ENCODE peak calls at places on chromosomes 3 and 15, in six cellular contexts. R is IMR-90, K is left lung, D is HFF-Myc, J is uterus, E is mammary epithelial cell. W is an unnamed sample.

GRCh38 chr3:51646091-51646490 is 25.0 kb upstream of the TEX264 start:
- DNase-seq in R (peak; percentile 34), J (no peak), K (no peak), D (no peak), E (no peak), W (no peak)

GRCh38 chr3:100759162-100759561 is 49.9 kb downstream of the TFG start:
- DNase-seq in K (no peak), D (no peak), E (no peak), R (no peak), J (no peak), W (no peak)

GRCh38 chr3:152365766-152366593 is 97.3 kb downstream of the MBNL1 start:
- DNase-seq in R (peak; percentile 59), J (no peak), D (no peak), K (no peak), E (peak; percentile 51), W (no peak)

GRCh38 chr3:51357856-51358255 is 27.2 kb upstream of the MANF start:
- DNase-seq in J (no peak), D (no peak), K (no peak), E (no peak), R (no peak), W (no peak)

GRCh38 chr3:159637895-159638542 is 350.6 kb upstream of the IL12A start:
- DNase-seq in K (no peak), J (no peak), E (no peak), R (peak; percentile 79), D (no peak), W (no peak)

GRCh38 chr15:61839541-61839940 is 220.7 kb downstream of the VPS13C start:
- DNase-seq in D (no peak), R (peak; percentile 20), J (no peak), E (peak; percentile 23), K (no peak), W (no peak)

GRCh38 chr15:33757505-33758211 is 210.6 kb upstream of the CHRM5 start:
- DNase-seq in E (no peak), R (no peak), J (no peak), D (no peak), K (no peak), W (no peak)

GRCh38 chr15:48190932-48191573 is 412 bp upstream of the CTXN2 start:
- DNase-seq in R (peak; percentile 72), K (peak; percentile 62), J (peak; percentile 32), E (peak; percentile 60), D (peak; percentile 20), W (no peak)

GRCh38 chr3:42264399-42265058 is 1.5 kb downstream of the CCK start:
- DNase-seq in J (no peak), K (peak; percentile 44), R (peak; percentile 16), D (no peak), E (no peak), W (no peak)

GRCh38 chr3:72245183-72245811 is 460.3 kb upstream of the PROK2 start:
- DNase-seq in D (no peak), E (no peak), R (no peak), J (peak; percentile 60), K (no peak), W (no peak)

GRCh38 chr3:10432931-10433330 is 72.5 kb downstream of the ATP2B2 start:
- DNase-seq in E (no peak), K (no peak), J (no peak), R (peak; percentile 21), D (no peak), W (no peak)

GRCh38 chr3:45760878-45761711 is 35.2 kb downstream of the SLC6A20 start:
- DNase-seq in R (peak; percentile 76), K (no peak), D (peak; percentile 20), J (peak; percentile 58), E (peak; percentile 26), W (no peak)

GRCh38 chr3:14467723-14468620 is 65.6 kb downstream of the SLC6A6 start:
- DNase-seq in E (no peak), D (no peak), K (no peak), J (peak; percentile 54), R (peak; percentile 46), W (no peak)

GRCh38 chr3:174208161-174208560 is 651.0 kb upstream of the NAALADL2 start:
- DNase-seq in D (no peak), E (no peak), K (no peak), J (no peak), R (no peak), W (no peak)

GRCh38 chr3:58383476-58383875 is 50.2 kb downstream of the PDHB start:
- DNase-seq in R (peak; percentile 58), K (no peak), J (no peak), E (peak; percentile 68), D (no peak), W (no peak)

GRCh38 chr3:51539291-51539891 is 872 bp downstream of the RAD54L2 start:
- DNase-seq in D (no peak), R (peak; percentile 85), K (peak; percentile 32), E (peak; percentile 70), J (no peak), W (no peak)

GRCh38 chr3:160968731-160969130 is 136.4 kb downstream of the B3GALNT1 start:
- DNase-seq in D (peak; percentile 25), R (peak; percentile 0), E (no peak), J (no peak), K (no peak), W (no peak)

GRCh38 chr15:61227269-61228024 is 1.7 kb downstream of the RORA start:
- DNase-seq in R (peak; percentile 50), D (peak; percentile 17), K (no peak), E (peak; percentile 52), J (peak; percentile 34), W (no peak)

GRCh38 chr3:189132125-189132744 is 39.5 kb upstream of the TPRG1 start:
- DNase-seq in J (peak; percentile 56), E (peak; percentile 84), D (peak; percentile 69), K (peak; percentile 60), R (peak; percentile 82), W (peak; percentile 76)

GRCh38 chr3:163490119-163490518 is 1588.2 kb downstream of the SI start:
- DNase-seq in K (no peak), R (no peak), J (no peak), D (no peak), E (peak; percentile 19), W (no peak)
- TF ChIP-seq CTCF in K (peak; percentile 24), R (peak; percentile 16), J (no peak), D (peak; percentile 40), E (peak; percentile 84), W (no peak)

GRCh38 chr3:84820126-84820525 is 138.7 kb upstream of the CADM2 start:
- DNase-seq in J (no peak), E (no peak), K (no peak), D (no peak), R (no peak), W (no peak)

GRCh38 chr3:84825817-84826216 is 133.0 kb upstream of the CADM2 start:
- DNase-seq in E (no peak), K (no peak), J (no peak), D (no peak), R (no peak), W (no peak)

DNA sequence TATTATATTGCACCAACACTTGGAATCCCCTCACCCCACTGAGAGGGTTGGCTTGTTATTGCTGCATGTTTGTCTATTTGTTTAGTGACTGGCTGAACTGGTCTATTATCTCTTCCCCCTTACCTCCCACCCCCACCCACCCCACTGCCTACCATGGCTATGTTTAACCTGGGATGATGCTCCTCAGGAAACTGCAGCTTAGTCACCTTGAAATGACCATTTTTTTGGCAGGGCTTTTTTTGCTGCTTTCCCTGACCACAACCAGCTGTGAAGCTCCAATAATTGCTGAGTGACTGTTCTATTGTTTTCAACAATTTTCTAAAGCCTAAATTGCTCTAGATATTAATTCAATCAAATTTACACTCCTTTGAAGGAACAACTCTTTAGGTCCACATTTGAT is 137.9 kb upstream of the CADM2 start:
- DNase-seq in J (no peak), D (no peak), E (no peak), R (no peak), K (no peak), W (no peak)
- TF ChIP-seq CTCF in J (no peak), D (no peak), E (no peak), R (no peak), K (no peak), W (no peak)

DNA sequence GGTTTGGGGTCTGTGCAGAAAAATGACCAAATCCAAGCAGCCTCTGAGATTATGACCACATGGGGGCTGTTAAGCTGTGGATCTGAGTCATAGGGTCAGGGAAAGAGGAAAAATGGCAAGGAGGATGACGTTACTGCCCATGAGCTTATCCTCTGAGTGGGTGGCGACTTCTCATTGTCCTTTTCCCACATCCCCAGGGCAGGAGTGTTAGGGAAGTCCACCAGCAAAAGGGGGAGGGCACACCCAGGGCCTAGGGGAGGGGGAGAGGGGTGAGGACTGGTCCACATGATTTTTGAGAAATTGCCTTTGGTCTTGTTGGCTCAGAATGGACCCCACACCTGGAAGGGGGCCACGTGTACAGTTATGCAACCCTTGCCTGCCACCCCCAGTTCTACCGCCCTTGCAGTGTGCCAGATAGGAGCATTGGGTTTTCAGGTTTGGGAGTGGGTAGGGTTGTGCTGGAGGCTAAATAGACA is 2.6 kb downstream of the CD276 start:
- DNase-seq in K (no peak), D (no peak), J (no peak), R (peak; percentile 97), E (peak; percentile 73), W (no peak)
- TF ChIP-seq CTCF in K (no peak), D (no peak), J (no peak), R (no peak), E (no peak), W (no peak)

DNA sequence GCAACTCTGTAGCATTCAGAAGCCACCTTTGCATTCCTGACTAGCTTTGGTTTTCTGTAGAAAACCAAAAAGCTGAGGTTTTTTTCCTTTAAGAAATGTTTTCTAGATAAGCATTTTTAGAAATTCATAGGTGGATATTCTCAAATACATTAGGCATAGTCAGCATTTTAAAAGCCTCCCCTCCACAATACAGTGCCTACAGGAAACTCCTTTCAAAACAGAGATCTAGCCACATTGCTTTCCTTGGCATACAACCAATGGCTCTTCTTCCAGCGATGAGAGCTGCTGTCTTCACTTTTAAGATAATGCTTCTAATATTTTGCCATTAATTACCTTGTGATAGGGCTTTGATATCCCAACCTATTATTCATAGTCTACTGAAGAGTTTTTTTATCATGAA is 14.3 kb downstream of the PSMD6 start:
- DNase-seq in K (no peak), D (no peak), E (no peak), J (no peak), R (peak; percentile 35), W (no peak)
- TF ChIP-seq CTCF in K (no peak), D (no peak), E (no peak), J (no peak), R (no peak), W (no peak)

DNA sequence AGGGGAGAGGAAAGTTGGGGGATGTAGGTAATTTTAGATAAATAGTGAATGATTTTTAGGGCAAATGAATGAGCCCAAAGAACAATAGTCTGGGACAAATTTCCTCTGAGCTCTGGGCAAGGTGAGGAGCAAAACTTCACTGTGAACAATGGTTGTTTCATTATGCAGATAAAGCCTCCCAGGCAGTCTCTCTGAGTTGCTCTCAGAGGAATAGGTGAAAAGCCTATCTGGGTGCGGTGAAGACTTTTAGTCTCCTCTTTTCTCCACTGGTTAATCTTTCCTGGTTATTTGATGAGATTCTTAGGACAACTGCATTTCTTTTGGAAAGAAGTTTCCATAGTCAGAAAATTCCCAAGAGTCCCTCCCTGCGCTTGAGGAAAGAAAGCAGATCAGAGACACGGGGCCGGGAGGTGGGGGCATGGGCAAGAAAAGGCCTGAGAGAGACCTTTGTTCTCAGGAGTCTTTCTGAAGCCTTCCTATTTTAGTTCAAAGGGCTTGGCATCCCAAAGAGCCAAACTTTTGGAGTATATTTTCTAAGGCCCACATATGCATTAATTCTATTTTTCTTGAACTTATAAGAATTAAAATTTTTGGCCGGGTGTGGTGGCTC is 353.6 kb upstream of the SLCO3A1 start:
- DNase-seq in E (no peak), J (no peak), R (no peak), D (no peak), K (no peak), W (no peak)
- TF ChIP-seq CTCF in E (no peak), J (no peak), R (no peak), D (no peak), K (no peak), W (no peak)

W was measured in CD14-positive monocyte.